ENCODE peak calls at places on chromosome 15, in nine cellular contexts. Q is choroid plexus epithelial cell, R is stomach, H is mammary epithelial cell, P is endothelial cell, V is right lobe of liver, L is Calu3, J is neural crest cell, Z is SK-N-SH. G is an unnamed sample.

GRCh38 chr15:88938802-88939485 is 25.8 kb upstream of the MFGE8 start:
- DNase-seq in Q (no peak), R (no peak), H (no peak), P (no peak), V (no peak), L (no peak), J (no peak), Z (no peak), G (no peak)

GRCh38 chr15:53197426-53197839 is 407.3 kb upstream of the ONECUT1 start:
- DNase-seq in Q (peak), R (peak), H (peak), P (peak), V (peak), L (peak), J (peak), Z (peak), G (no peak)

GRCh38 chr15:48475600-48476395 is 144.6 kb downstream of the DUT start:
- DNase-seq in Q (no peak), R (no peak), H (no peak), P (no peak), V (no peak), L (no peak), J (no peak), Z (no peak), G (no peak)

GRCh38 chr15:27054426-27054825 is 83.4 kb downstream of the GABRG3 start:
- DNase-seq in Q (no peak), R (no peak), H (no peak), P (no peak), V (no peak), L (no peak), J (no peak), Z (no peak), G (no peak)

GRCh38 chr15:85763157-85763556 is 31.6 kb downstream of the KLHL25 start:
- DNase-seq in Q (no peak), R (no peak), H (peak), P (no peak), V (peak), L (no peak), J (no peak), Z (no peak), G (no peak)

GRCh38 chr15:34239151-34239761 is 14.4 kb downstream of the EMC4 start:
- DNase-seq in Q (peak), R (no peak), H (peak), P (no peak), V (no peak), L (no peak), J (no peak), Z (no peak), G (no peak)

GRCh38 chr15:29348308-29348914 is 78.8 kb upstream of the NSMCE3 start:
- DNase-seq in Q (no peak), R (no peak), H (no peak), P (no peak), V (no peak), L (no peak), J (no peak), Z (no peak), G (no peak)

GRCh38 chr15:43514241-43515057 is 3.0 kb upstream of the MAP1A start:
- DNase-seq in Q (peak), R (no peak), H (no peak), P (no peak), V (no peak), L (peak), J (peak), Z (peak), G (no peak)

GRCh38 chr15:42275780-42276395 is 2.7 kb upstream of the TMEM87A start:
- DNase-seq in Q (no peak), R (no peak), H (peak), P (no peak), V (no peak), L (no peak), J (no peak), Z (no peak), G (no peak)

GRCh38 chr15:101288905-101289513 is 6.0 kb downstream of the SNRPA1 start:
- DNase-seq in Q (peak), R (no peak), H (peak), P (no peak), V (no peak), L (peak), J (no peak), Z (peak), G (no peak)

GRCh38 chr15:31459011-31459748 is 132.5 kb downstream of the KLF13 start:
- DNase-seq in Q (peak), R (peak), H (peak), P (no peak), V (no peak), L (no peak), J (no peak), Z (no peak), G (no peak)

GRCh38 chr15:49831206-49831965 is 210.5 kb downstream of the DTWD1 start:
- DNase-seq in Q (peak), R (no peak), H (peak), P (no peak), V (no peak), L (no peak), J (no peak), Z (no peak), G (no peak)

GRCh38 chr15:50726315-50726714 is 39.2 kb downstream of the SPPL2A start:
- DNase-seq in Q (no peak), R (no peak), H (no peak), P (no peak), V (no peak), L (no peak), J (no peak), Z (no peak), G (no peak)

GRCh38 chr15:70319466-70319865 is 221.7 kb upstream of the TLE3 start:
- DNase-seq in Q (no peak), R (no peak), H (no peak), P (no peak), V (no peak), L (no peak), J (no peak), Z (no peak), G (no peak)

GRCh38 chr15:98760112-98760826 is 111.9 kb downstream of the IGF1R start:
- DNase-seq in Q (no peak), R (peak), H (peak), P (no peak), V (no peak), L (no peak), J (no peak), Z (no peak), G (no peak)

GRCh38 chr15:74259821-74260502 is 23.8 kb downstream of the CCDC33 start:
- DNase-seq in Q (no peak), R (no peak), H (no peak), P (no peak), V (no peak), L (no peak), J (no peak), Z (no peak), G (no peak)

GRCh38 chr15:97691799-97692198 is 268.7 kb upstream of the ARRDC4 start:
- DNase-seq in Q (no peak), R (no peak), H (peak), P (no peak), V (no peak), L (no peak), J (no peak), Z (no peak), G (no peak)

GRCh38 chr15:89707577-89707976 is 17.0 kb downstream of the WDR93 start:
- DNase-seq in Q (no peak), R (no peak), H (no peak), P (no peak), V (no peak), L (no peak), J (no peak), Z (no peak), G (no peak)

GRCh38 chr15:50182233-50183013 is 427 bp downstream of the SLC27A2 start:
- DNase-seq in Q (peak), R (peak), H (peak), P (peak), V (peak), L (peak), J (no peak), Z (peak), G (no peak)

GRCh38 chr15:80241508-80241907 is 10.5 kb downstream of the CTXND1 start:
- DNase-seq in Q (no peak), R (no peak), H (no peak), P (no peak), V (no peak), L (no peak), J (no peak), Z (no peak), G (no peak)

GRCh38 chr15:25789206-25789605 is 73.9 kb downstream of the ATP10A start:
- DNase-seq in Q (no peak), R (no peak), H (no peak), P (no peak), V (no peak), L (no peak), J (no peak), Z (no peak), G (peak)

GRCh38 chr15:34883042-34883441 is 86.5 kb downstream of the AQR start:
- DNase-seq in Q (peak), R (no peak), H (no peak), P (no peak), V (no peak), L (no peak), J (no peak), Z (no peak), G (no peak)

GRCh38 chr15:43285609-43286037 is 18.9 kb upstream of the TGM5 start:
- DNase-seq in Q (peak), R (peak), H (peak), P (peak), V (no peak), L (peak), J (peak), Z (peak), G (no peak)

GRCh38 chr15:29770796-29771195 is 51.5 kb downstream of the TJP1 start:
- DNase-seq in Q (peak), R (no peak), H (peak), P (no peak), V (no peak), L (no peak), J (no peak), Z (no peak), G (no peak)

GRCh38 chr15:63493451-63493850 is 10.9 kb upstream of the USP3 start:
- DNase-seq in Q (no peak), R (no peak), H (no peak), P (no peak), V (peak), L (no peak), J (no peak), Z (no peak), G (no peak)

GRCh38 chr15:73981761-73982222 is 10.3 kb downstream of the STOML1 start:
- DNase-seq in Q (no peak), R (no peak), H (peak), P (no peak), V (no peak), L (no peak), J (no peak), Z (no peak), G (no peak)

GRCh38 chr15:20368974-20369373 is 172.6 kb downstream of the GOLGA6L6 start:
- DNase-seq in Q (no peak), R (no peak), H (no peak), P (no peak), V (no peak), L (no peak), J (no peak), Z (no peak), G (no peak)

GRCh38 chr15:63530762-63531299 is 26.4 kb downstream of the USP3 start:
- DNase-seq in Q (no peak), R (no peak), H (no peak), P (no peak), V (no peak), L (no peak), J (no peak), Z (no peak), G (no peak)

GRCh38 chr15:82951472-82952155 is 906 bp downstream of the HOMER2 start:
- DNase-seq in Q (peak), R (no peak), H (peak), P (no peak), V (no peak), L (no peak), J (no peak), Z (peak), G (no peak)

DNA sequence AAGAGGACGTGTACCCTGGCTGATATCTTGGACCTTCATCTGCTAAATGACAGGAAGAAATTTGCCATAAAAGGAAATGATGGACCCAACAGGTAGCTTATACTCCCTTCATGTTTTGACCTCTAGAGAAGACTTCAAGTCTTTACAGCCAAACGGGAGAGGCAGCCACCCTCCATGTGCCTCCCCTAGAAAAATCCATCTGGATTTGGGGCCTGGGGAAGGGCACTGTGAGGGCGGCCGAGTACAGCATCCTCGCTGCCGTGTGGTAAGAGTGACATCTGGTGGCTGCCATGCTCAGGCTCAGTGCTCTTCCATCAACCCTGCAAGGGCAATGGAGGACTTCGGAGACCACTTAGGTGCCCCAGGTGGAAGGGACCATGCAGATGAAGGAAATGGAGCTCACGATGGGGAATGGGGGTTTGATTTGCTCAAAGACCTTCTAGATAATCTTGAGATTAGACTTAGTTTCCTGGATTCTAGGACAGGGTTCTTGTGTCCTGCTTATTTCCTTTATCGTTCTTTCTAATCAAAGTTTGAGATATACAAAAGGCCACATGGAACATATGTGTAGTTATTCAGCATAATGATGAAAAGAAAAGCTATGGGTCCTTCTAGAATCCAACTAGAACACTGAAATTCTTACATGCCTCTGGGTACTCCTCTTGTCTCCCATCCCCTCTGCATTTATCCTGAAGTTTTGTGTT is 44.4 kb downstream of the AQP9 start:
- DNase-seq in Q (peak), R (peak), H (peak), P (peak), V (no peak), L (peak), J (peak), Z (peak), G (no peak)
- TF ChIP-seq CTCF in Q (peak), R (peak), H (peak), P (no peak), V (peak), L (peak), J (peak), Z (peak), G (peak)

GRCh38 chr15:62026707-62027565 is 33.3 kb downstream of the VPS13C start:
- DNase-seq in Q (no peak), R (no peak), H (no peak), P (no peak), V (no peak), L (no peak), J (no peak), Z (no peak), G (no peak)

GRCh38 chr15:62027916-62028315 is 32.3 kb downstream of the VPS13C start:
- DNase-seq in Q (no peak), R (no peak), H (no peak), P (no peak), V (no peak), L (no peak), J (no peak), Z (no peak), G (no peak)

GRCh38 chr15:62020576-62021160 is 39.6 kb downstream of the VPS13C start:
- DNase-seq in Q (peak), R (no peak), H (peak), P (no peak), V (no peak), L (no peak), J (no peak), Z (no peak), G (no peak)

DNA sequence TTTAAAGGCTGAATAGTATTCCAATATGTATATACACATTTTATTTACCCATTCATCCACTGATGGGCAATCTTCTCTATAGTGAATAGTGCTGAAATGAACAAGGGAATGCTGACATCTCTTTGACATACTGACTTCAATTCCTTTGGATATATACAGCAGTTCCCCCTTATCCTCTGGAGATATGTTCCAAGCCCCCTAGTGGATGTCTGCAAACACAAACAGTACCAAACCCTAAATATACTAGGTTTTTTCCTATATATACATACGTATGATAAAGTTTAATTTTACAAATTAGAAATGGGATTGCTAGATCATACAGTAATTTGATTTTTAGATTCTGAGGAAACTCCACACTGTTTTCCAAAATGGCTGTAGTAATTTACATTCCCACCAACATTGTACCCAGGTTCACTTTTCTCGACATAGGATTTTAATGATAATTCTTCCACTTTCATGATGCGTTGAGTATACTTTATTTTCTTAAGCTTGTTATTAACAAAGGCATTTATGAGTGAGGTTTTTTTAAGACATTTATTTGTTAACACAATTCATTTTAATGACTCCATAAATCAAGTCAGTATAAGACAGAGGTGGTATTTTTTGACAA is 38.2 kb downstream of the VPS13C start:
- DNase-seq in Q (peak), R (no peak), H (no peak), P (no peak), V (no peak), L (peak), J (no peak), Z (no peak), G (no peak)
- TF ChIP-seq CTCF in Q (peak), R (no peak), H (peak), P (peak), V (no peak), L (peak), J (peak), Z (peak), G (peak)

GRCh38 chr15:68230157-68231100 is 901 bp upstream of the CLN6 start:
- DNase-seq in Q (peak), R (peak), H (no peak), P (no peak), V (no peak), L (no peak), J (no peak), Z (peak), G (peak)
- TF ChIP-seq CTCF in Q (no peak), R (no peak), H (no peak), P (no peak), V (no peak), L (no peak), J (no peak), Z (no peak), G (peak)

GRCh38 chr15:90886291-90886614 is 1.9 kb downstream of the FES start:
- DNase-seq in Q (no peak), R (no peak), H (no peak), P (no peak), V (peak), L (no peak), J (no peak), Z (no peak), G (no peak)
- TF ChIP-seq CTCF in Q (no peak), R (no peak), H (no peak), P (peak), V (no peak), L (no peak), J (peak), Z (no peak), G (peak)

GRCh38 chr15:81411969-81412633 is 38.1 kb upstream of the TMC3 start:
- DNase-seq in Q (no peak), R (no peak), H (no peak), P (no peak), V (no peak), L (no peak), J (no peak), Z (peak), G (no peak)

GRCh38 chr15:81410318-81410753 is 36.3 kb upstream of the TMC3 start:
- DNase-seq in Q (peak), R (no peak), H (peak), P (peak), V (no peak), L (peak), J (peak), Z (peak), G (no peak)

GRCh38 chr15:81407679-81408078 is 33.7 kb upstream of the TMC3 start:
- DNase-seq in Q (no peak), R (no peak), H (no peak), P (no peak), V (no peak), L (no peak), J (no peak), Z (no peak), G (no peak)

GRCh38 chr15:81413851-81414250 is 39.8 kb upstream of the TMC3 start:
- DNase-seq in Q (no peak), R (no peak), H (no peak), P (no peak), V (no peak), L (no peak), J (no peak), Z (no peak), G (no peak)

GRCh38 chr15:81411056-81411455 is 37.0 kb upstream of the TMC3 start:
- DNase-seq in Q (no peak), R (no peak), H (no peak), P (no peak), V (no peak), L (no peak), J (no peak), Z (no peak), G (no peak)
- TF ChIP-seq CTCF in Q (peak), R (no peak), H (no peak), P (no peak), V (no peak), L (peak), J (no peak), Z (no peak), G (no peak)

DNA sequence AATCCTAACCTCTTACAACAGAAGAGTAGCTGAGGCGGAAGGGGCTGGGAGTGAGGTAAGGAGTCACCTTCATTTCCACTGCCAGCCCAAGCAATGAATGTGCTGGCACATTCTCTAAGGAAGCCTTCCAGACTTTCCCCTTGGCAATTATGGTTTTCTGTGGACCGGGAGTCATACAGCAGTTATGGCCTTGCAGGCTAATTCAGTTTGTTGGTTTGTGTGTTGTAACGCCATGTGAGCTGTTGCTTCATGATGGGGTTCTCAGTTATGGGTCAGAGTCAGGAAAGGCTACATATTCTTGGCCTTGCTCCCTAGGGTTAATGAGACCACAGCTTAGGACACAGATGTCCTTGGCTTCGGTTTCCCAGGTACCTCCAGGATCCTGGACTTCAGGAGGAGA is 137.0 kb downstream of the ADAMTS17 start:
- DNase-seq in Q (no peak), R (no peak), H (no peak), P (no peak), V (no peak), L (no peak), J (no peak), Z (no peak), G (no peak)
- TF ChIP-seq CTCF in Q (no peak), R (no peak), H (no peak), P (no peak), V (no peak), L (no peak), J (no peak), Z (no peak), G (no peak)

G was measured in chondrocyte.